ENCODE peak calls at places on chromosome 3, in ten cellular contexts. X, C, J, W, P, N, I, O, A and F are unnamed samples.

GRCh38 chr3:16331319-16331883 is 66.4 kb downstream of the OXNAD1 start:
- DNase-seq in X (no peak), O (no peak), C (no peak), J (no peak), A (no peak), N (no peak), W (no peak), P (no peak), I (no peak), F (no peak)

GRCh38 chr3:141529256-141530132 is 42.7 kb downstream of the RASA2 start:
- DNase-seq in J (no peak), A (no peak), O (no peak), X (no peak), W (no peak), C (no peak), P (no peak), N (no peak), I (no peak), F (no peak)

GRCh38 chr3:122484985-122485384 is 29.8 kb downstream of the KPNA1 start:
- DNase-seq in J (no peak), P (no peak), C (no peak), N (no peak), A (no peak), W (no peak), I (no peak), O (no peak), X (no peak), F (no peak)

GRCh38 chr3:99669879-99670555 is 31.6 kb downstream of the COL8A1 start:
- DNase-seq in A (no peak), X (no peak), P (no peak), W (no peak), C (no peak), J (no peak), N (no peak), O (no peak), I (no peak), F (no peak)

GRCh38 chr3:131356006-131356405 is 25.6 kb upstream of the NUDT16 start:
- DNase-seq in P (no peak), O (no peak), W (no peak), C (no peak), N (no peak), A (no peak), I (no peak), J (no peak), X (no peak), F (no peak)

GRCh38 chr3:11581237-11582122 is 62.2 kb downstream of the VGLL4 start:
- DNase-seq in X (no peak), J (no peak), A (no peak), I (no peak), N (peak; percentile 66), P (no peak), W (no peak), O (no peak), C (no peak), F (no peak)

GRCh38 chr3:172083995-172084409 is 44.6 kb downstream of the FNDC3B start:
- DNase-seq in W (no peak), X (no peak), N (no peak), A (no peak), C (no peak), I (no peak), O (no peak), J (no peak), P (no peak), F (no peak)

GRCh38 chr3:7282988-7283387 is 422.1 kb downstream of the GRM7 start:
- DNase-seq in W (no peak), P (no peak), C (no peak), N (no peak), A (no peak), J (no peak), O (no peak), X (no peak), I (no peak), F (no peak)

GRCh38 chr3:194773666-194774455 is 88.2 kb downstream of the FAM43A start:
- DNase-seq in J (no peak), N (no peak), X (no peak), I (no peak), O (no peak), C (no peak), P (no peak), W (no peak), A (no peak), F (no peak)

GRCh38 chr3:116441652-116442051 is 3.6 kb downstream of the LSAMP start:
- DNase-seq in N (no peak), I (no peak), P (no peak), X (no peak), O (no peak), A (no peak), C (no peak), W (no peak), J (no peak), F (no peak)

GRCh38 chr3:14370719-14371572 is 31.5 kb upstream of the SLC6A6 start:
- DNase-seq in C (no peak), N (no peak), I (no peak), J (no peak), X (no peak), P (no peak), W (no peak), O (no peak), A (no peak), F (no peak)

GRCh38 chr3:71062920-71063767 is 520.4 kb downstream of the FOXP1 start:
- DNase-seq in X (no peak), I (no peak), N (no peak), P (no peak), W (peak; percentile 21), A (no peak), C (peak; percentile 9), J (no peak), O (no peak), F (no peak)